ENCODE peak calls at places on chromosomes 16 and 17, in nine cellular contexts. S, L, C, J, N, K, D, A and W are unnamed samples.

GRCh38 chr16:84735846-84736586 is 36.2 kb downstream of the USP10 start:
- DNase-seq in J (no peak), S (no peak), C (no peak), D (no peak), N (no peak), K (no peak), A (peak), L (no peak), W (no peak)

GRCh38 chr16:89455178-89455577 is 35.2 kb downstream of the ANKRD11 start:
- DNase-seq in L (no peak), A (peak), S (no peak), N (no peak), D (no peak), J (no peak), C (no peak), K (no peak), W (no peak)

GRCh38 chr17:27333410-27333980 is 39.6 kb downstream of the WSB1 start:
- DNase-seq in N (no peak), D (no peak), S (peak), J (no peak), A (no peak), K (no peak), L (peak), C (no peak), W (no peak)

GRCh38 chr16:74455619-74456289 is 34.5 kb upstream of the CLEC18B start:
- DNase-seq in K (no peak), N (peak), S (no peak), A (peak), C (peak), D (no peak), J (no peak), L (no peak), W (peak)

GRCh38 chr16:22322021-22322471 is 24.8 kb downstream of the POLR3E start:
- DNase-seq in C (no peak), A (no peak), K (no peak), D (no peak), N (no peak), J (no peak), L (no peak), S (no peak), W (no peak)

GRCh38 chr16:49350265-49351103 is 23.1 kb upstream of the C16orf78 start:
- DNase-seq in K (peak), C (no peak), J (peak), N (peak), D (peak), A (peak), L (peak), S (peak), W (peak)

GRCh38 chr17:75550139-75550465 is 24.6 kb downstream of the LLGL2 start:
- DNase-seq in A (no peak), K (no peak), N (no peak), S (no peak), L (no peak), J (no peak), C (no peak), D (no peak), W (no peak)

GRCh38 chr17:67602974-67603373 is 114.8 kb upstream of the NOL11 start:
- DNase-seq in K (peak), D (no peak), L (peak), N (peak), A (peak), C (peak), S (no peak), J (peak), W (peak)

GRCh38 chr17:63998050-63998720 is at the start of gene PRR29:
- DNase-seq in D (peak), K (peak), A (peak), S (peak), J (peak), L (peak), C (no peak), N (peak), W (peak)

GRCh38 chr16:19753815-19754643 is 36.0 kb downstream of the IQCK start:
- DNase-seq in A (peak), C (peak), N (peak), S (no peak), J (peak), L (no peak), K (peak), D (no peak), W (peak)

GRCh38 chr17:62119373-62119772 is 54.3 kb upstream of the MED13 start:
- DNase-seq in S (no peak), D (no peak), J (no peak), L (no peak), A (no peak), N (no peak), C (no peak), K (no peak), W (no peak)

GRCh38 chr16:88534731-88535141 is 35.5 kb upstream of the ZC3H18 start:
- DNase-seq in A (peak), S (no peak), L (no peak), C (no peak), N (peak), K (peak), J (peak), D (peak), W (peak)

GRCh38 chr17:78759203-78759968 is 22.7 kb downstream of the CYTH1 start:
- DNase-seq in N (peak), L (no peak), K (no peak), J (no peak), A (peak), C (peak), D (peak), S (no peak), W (peak)

GRCh38 chr17:627051-627450 is 87.6 kb downstream of the VPS53 start:
- DNase-seq in C (no peak), J (no peak), D (no peak), K (peak), N (no peak), S (no peak), L (no peak), A (no peak), W (no peak)
- TF ChIP-seq CTCF in C (no peak), J (peak), D (no peak), K (no peak), N (peak), S (no peak), L (peak), A (no peak), W (peak)

DNA sequence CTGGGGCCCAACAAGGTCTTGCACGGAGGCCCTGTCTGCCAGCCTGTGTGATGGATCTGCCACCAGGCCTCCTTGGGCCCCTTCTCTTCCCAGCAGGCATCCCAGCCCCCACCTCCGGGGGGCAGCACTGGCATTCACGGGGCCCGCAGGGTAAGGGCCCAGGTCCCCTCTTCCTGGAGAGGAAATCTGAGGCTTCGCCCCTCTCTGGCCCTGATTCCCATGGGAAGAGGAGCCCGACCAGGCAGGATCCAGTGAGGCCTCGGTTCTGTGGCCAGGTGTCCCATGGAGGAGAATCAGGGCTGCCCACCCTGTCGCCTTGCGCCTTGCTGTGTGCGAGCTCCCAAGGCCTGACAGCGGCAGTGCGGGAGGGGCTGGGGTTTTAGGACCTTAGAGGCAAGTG is 48.4 kb downstream of the PDPK1 start:
- DNase-seq in J (no peak), N (no peak), K (no peak), L (peak), S (no peak), D (peak), C (no peak), A (no peak), W (no peak)
- TF ChIP-seq CTCF in J (peak), N (peak), K (no peak), L (peak), S (no peak), D (no peak), C (peak), A (no peak), W (peak)

GRCh38 chr16:28090646-28091377 is 27.3 kb upstream of the GSG1L start:
- DNase-seq in C (no peak), D (no peak), J (peak), A (peak), K (no peak), N (peak), L (peak), S (no peak), W (peak)
- TF ChIP-seq CTCF in C (peak), D (no peak), J (peak), A (peak), K (no peak), N (peak), L (peak), S (no peak), W (peak)

GRCh38 chr17:9120471-9120870 is 99.2 kb downstream of the NTN1 start:
- DNase-seq in K (peak), N (no peak), D (no peak), S (no peak), A (no peak), C (no peak), J (no peak), L (peak), W (no peak)
- TF ChIP-seq CTCF in K (peak), N (peak), D (no peak), S (no peak), A (peak), C (peak), J (no peak), L (peak), W (peak)